ENCODE peak calls at places on chromosomes 7 and 10, in nine cellular contexts. X, P, K, W, O, C, S, H and J are unnamed samples.

GRCh38 chr10:73264423-73264822 is 12.0 kb upstream of the MRPS16 start:
- DNase-seq in X (no peak), P (no peak), K (no peak), W (no peak), O (no peak), C (no peak), S (no peak), H (no peak), J (no peak)

GRCh38 chr7:98557538-98558031 is 59.5 kb upstream of the NPTX2 start:
- DNase-seq in X (no peak), P (no peak), K (no peak), W (no peak), O (no peak), C (peak; percentile 10), S (no peak), H (no peak), J (no peak)

GRCh38 chr10:117320050-117320665 is 55.1 kb downstream of the PDZD8 start:
- DNase-seq in X (peak; percentile 19), P (peak; percentile 51), K (no peak), W (no peak), O (peak; percentile 7), C (peak; percentile 28), S (no peak), H (no peak), J (no peak)

GRCh38 chr7:29217112-29217511 is 22.5 kb downstream of the CHN2 start:
- DNase-seq in X (no peak), P (no peak), K (no peak), W (no peak), O (no peak), C (no peak), S (no peak), H (no peak), J (no peak)

GRCh38 chr10:133061296-133062038 is 26.3 kb upstream of the ADGRA1 start:
- DNase-seq in X (no peak), P (no peak), K (no peak), W (no peak), O (no peak), C (no peak), S (peak; percentile 49), H (no peak), J (no peak)

GRCh38 chr10:11874568-11875182 is 51.5 kb downstream of the PROSER2 start:
- DNase-seq in X (no peak), P (peak; percentile 58), K (peak; percentile 11), W (peak; percentile 35), O (peak; percentile 78), C (peak; percentile 87), S (peak; percentile 67), H (no peak), J (peak; percentile 76)

GRCh38 chr10:67763499-67764011 is 67.6 kb upstream of the CTNNA3 start:
- DNase-seq in X (peak; percentile 66), P (peak; percentile 54), K (peak; percentile 25), W (peak; percentile 75), O (peak; percentile 67), C (peak; percentile 47), S (peak; percentile 91), H (peak; percentile 75), J (peak; percentile 77)

GRCh38 chr7:97004931-97005763 is at the start of gene DLX6:
- DNase-seq in X (peak; percentile 96), P (peak; percentile 26), K (no peak), W (no peak), O (no peak), C (no peak), S (no peak), H (no peak), J (peak; percentile 85)

GRCh38 chr7:132472463-132473120 is 103.7 kb downstream of the PLXNA4 start:
- DNase-seq in X (no peak), P (peak; percentile 78), K (no peak), W (peak; percentile 79), O (no peak), C (peak; percentile 8), S (peak; percentile 70), H (no peak), J (no peak)

GRCh38 chr10:15710455-15710854 is 9.3 kb downstream of the ITGA8 start:
- DNase-seq in X (no peak), P (no peak), K (no peak), W (no peak), O (no peak), C (no peak), S (no peak), H (no peak), J (no peak)

GRCh38 chr10:103053659-103054581 is 135.8 kb downstream of the CNNM2 start:
- DNase-seq in X (peak; percentile 91), P (peak; percentile 83), K (peak; percentile 88), W (peak; percentile 67), O (peak; percentile 58), C (peak; percentile 40), S (peak; percentile 73), H (peak; percentile 56), J (no peak)

DNA sequence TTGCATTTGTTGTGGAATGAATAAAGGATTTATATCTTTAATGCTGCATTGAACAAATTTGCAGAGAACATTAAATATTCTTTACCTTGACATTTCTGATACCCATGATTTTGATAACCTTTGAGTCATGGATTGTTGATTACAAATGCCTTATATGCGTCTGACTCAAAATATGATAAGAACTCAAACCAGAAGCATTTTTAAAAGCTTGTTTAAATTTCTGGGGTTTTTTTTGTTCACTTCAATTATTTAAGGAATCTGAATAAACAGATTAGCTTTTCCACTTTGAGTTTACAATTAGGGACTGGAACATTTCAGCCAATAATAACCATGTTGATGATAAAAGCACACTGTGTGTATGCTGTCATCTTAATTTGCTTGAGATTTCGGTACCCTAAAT is 253.5 kb downstream of the NRG3 start:
- DNase-seq in X (no peak), P (no peak), K (no peak), W (no peak), O (no peak), C (no peak), S (no peak), H (no peak), J (no peak)
- TF ChIP-seq CTCF in X (no peak), P (no peak), K (no peak), W (no peak), O (no peak), C (no peak), S (no peak), H (no peak), J (no peak)

DNA sequence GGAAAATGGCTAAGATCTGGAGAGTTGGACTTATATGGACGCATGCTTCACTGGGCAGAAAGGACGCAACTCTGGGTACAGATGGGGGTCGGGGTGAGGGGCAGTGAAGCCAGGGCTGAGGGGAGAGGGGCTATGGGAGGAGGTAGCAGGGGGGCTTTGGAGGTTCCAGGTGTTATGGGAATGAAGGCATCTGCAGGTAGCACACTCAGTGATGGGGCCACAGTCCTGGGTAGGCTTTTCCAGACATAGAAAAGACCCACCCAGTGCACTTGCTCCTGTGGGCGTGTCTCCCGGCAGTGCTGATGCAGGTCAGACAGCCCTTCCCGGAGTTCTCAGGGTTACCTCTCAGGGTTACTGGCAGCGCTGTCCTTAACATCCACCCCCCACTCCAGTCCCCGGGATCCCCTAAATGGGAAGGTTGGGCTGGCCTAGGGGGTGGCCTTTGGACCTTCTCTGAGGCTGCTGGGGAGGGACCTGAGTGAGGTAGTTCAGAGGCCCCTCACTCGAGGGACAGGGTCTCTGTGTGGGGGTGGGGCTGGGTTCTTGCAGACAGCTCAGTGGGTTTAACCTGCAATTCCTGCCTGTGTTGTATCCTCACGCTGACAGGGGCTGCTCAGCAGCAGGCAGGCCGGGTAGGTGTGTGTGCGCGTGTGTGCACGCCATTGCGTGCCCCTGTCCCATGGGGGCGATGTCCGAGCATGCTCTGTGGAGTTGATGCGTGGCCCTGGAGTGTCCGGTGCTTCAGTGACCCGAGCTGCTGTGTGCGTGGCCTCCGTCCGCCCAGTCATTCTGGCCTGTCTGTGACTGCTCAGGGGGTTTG is 6.2 kb downstream of the ZYX start:
- DNase-seq in X (no peak), P (no peak), K (no peak), W (no peak), O (no peak), C (no peak), S (no peak), H (no peak), J (no peak)
- TF ChIP-seq CTCF in X (no peak), P (no peak), K (peak; percentile 40), W (no peak), O (no peak), C (peak; percentile 25), S (no peak), H (no peak), J (no peak)

GRCh38 chr7:156639426-156640256 is 933 bp upstream of the RNF32 start:
- DNase-seq in X (no peak), P (peak; percentile 10), K (no peak), W (no peak), O (no peak), C (no peak), S (peak; percentile 72), H (no peak), J (no peak)
- TF ChIP-seq CTCF in X (no peak), P (no peak), K (no peak), W (no peak), O (no peak), C (no peak), S (no peak), H (no peak), J (no peak)

GRCh38 chr7:87625101-87625500 is 3.1 kb upstream of the RUNDC3B start:
- DNase-seq in X (no peak), P (no peak), K (no peak), W (no peak), O (no peak), C (no peak), S (no peak), H (no peak), J (no peak)

GRCh38 chr7:87628780-87629569 is 777 bp downstream of the RUNDC3B start:
- DNase-seq in X (peak; percentile 69), P (no peak), K (no peak), W (peak; percentile 4), O (peak; percentile 32), C (peak; percentile 26), S (peak; percentile 64), H (peak; percentile 18), J (peak; percentile 49)

GRCh38 chr7:87627634-87627994 is 584 bp upstream of the RUNDC3B start:
- DNase-seq in X (no peak), P (no peak), K (no peak), W (peak; percentile 3), O (no peak), C (no peak), S (peak; percentile 54), H (peak; percentile 8), J (no peak)

DNA sequence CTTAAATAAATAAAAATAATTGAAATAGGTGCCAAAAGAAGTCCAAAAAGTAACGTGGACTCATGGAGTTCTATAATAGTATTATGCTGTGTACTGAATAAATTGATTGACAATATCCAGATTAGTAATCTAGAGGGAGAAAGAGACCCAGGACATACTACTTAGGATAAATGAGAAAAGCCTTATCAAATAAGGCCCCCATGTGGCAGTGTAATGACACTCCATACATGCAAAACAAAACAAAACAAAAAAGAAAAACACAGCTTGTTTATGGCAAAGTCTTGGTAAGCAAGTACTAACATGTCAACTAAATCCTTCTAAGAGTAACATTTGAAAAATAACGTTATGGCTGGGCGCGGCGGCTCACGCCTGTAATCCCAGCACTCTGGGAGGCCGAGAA is 3.6 kb upstream of the RUNDC3B start:
- DNase-seq in X (no peak), P (no peak), K (no peak), W (no peak), O (no peak), C (no peak), S (no peak), H (no peak), J (no peak)
- TF ChIP-seq CTCF in X (peak; percentile 12), P (no peak), K (no peak), W (no peak), O (no peak), C (no peak), S (no peak), H (no peak), J (no peak)